ENCODE peak calls at places on chromosome 18, in nine cellular contexts. A is posterior cingulate gyrus; T is neuronal stem cell; J is anterior cingulate cortex; U is activated naive CD4-positive, alpha-beta T cell treated with anti-CD3 and anti-CD28 coated beads, Interleukin-2, amount 10 ng/mL, durations not matched to agents 7 days and 5 days; M is stimulated activated CD4-positive, alpha-beta T cell treated with anti-CD3 and anti-CD28 coated beads, Interleukin-15, amount 100 ng/mL, for 24 hours; W is activated CD8-positive, alpha-beta memory T cell treated with anti-CD3 and anti-CD28 coated beads, Interleukin-2, amount 10 ng/mL, durations not matched to agents 7 days and 5 days; E is A549; Z is OCI-LY7. S is an unnamed sample.

GRCh38 chr18:50569930-50570329 is 10.0 kb downstream of the MAPK4 start:
- DNase-seq in W (no peak), M (no peak), Z (no peak), U (no peak), J (no peak), A (no peak), T (no peak), E (no peak), S (no peak)

GRCh38 chr18:31050635-31051034 is 8.1 kb upstream of the DSC3 start:
- DNase-seq in J (no peak), M (no peak), T (no peak), E (no peak), W (no peak), Z (no peak), A (no peak), U (no peak), S (no peak)

GRCh38 chr18:71809711-71810110 is 734.4 kb downstream of the CBLN2 start:
- DNase-seq in J (no peak), A (no peak), Z (no peak), W (no peak), E (no peak), T (no peak), M (no peak), U (no peak), S (no peak)

GRCh38 chr18:51195602-51196115 is 1.8 kb downstream of the MEX3C start:
- DNase-seq in J (no peak), U (peak), Z (no peak), W (no peak), E (peak), A (no peak), M (peak), T (peak), S (peak)

GRCh38 chr18:79974025-79974424 is 9.6 kb downstream of the HSBP1L1 start:
- DNase-seq in U (no peak), Z (no peak), J (no peak), M (no peak), W (no peak), E (no peak), A (no peak), T (no peak), S (no peak)

GRCh38 chr18:50630895-50631294 is 71.0 kb downstream of the MAPK4 start:
- DNase-seq in U (no peak), A (no peak), M (no peak), T (no peak), E (no peak), Z (no peak), J (no peak), W (no peak), S (no peak)

GRCh38 chr18:31741096-31741735 is 19.5 kb downstream of the SLC25A52 start:
- DNase-seq in M (peak), A (no peak), E (peak), U (peak), Z (peak), T (peak), W (peak), J (no peak), S (no peak)

GRCh38 chr18:306608-307255 is 38.9 kb upstream of the THOC1 start:
- DNase-seq in T (no peak), J (no peak), A (no peak), Z (no peak), M (no peak), U (no peak), E (no peak), W (no peak), S (no peak)

GRCh38 chr18:39806519-39806918 is 2148.5 kb upstream of the PIK3C3 start:
- DNase-seq in W (no peak), A (no peak), E (peak), M (no peak), U (no peak), Z (no peak), J (no peak), T (no peak), S (no peak)

GRCh38 chr18:77365667-77366066 is 116.0 kb downstream of the GALR1 start:
- DNase-seq in M (no peak), J (no peak), W (no peak), U (no peak), A (no peak), Z (no peak), E (no peak), T (no peak), S (no peak)

GRCh38 chr18:31487251-31488015 is 10.5 kb upstream of the DSG2 start:
- DNase-seq in E (peak), T (no peak), W (no peak), A (no peak), U (no peak), J (no peak), Z (no peak), M (no peak), S (no peak)

GRCh38 chr18:8856769-8857393 is 151.5 kb downstream of the MTCL1 start:
- DNase-seq in T (no peak), Z (no peak), M (no peak), W (no peak), U (no peak), E (no peak), A (no peak), J (no peak), S (no peak)

GRCh38 chr18:6755107-6755506 is 25.6 kb downstream of the ARHGAP28 start:
- DNase-seq in A (no peak), Z (no peak), W (no peak), J (no peak), T (no peak), M (no peak), E (no peak), U (no peak), S (no peak)

GRCh38 chr18:25875574-25875973 is 214.8 kb downstream of the SS18 start:
- DNase-seq in M (no peak), U (no peak), E (no peak), T (no peak), J (no peak), A (no peak), Z (no peak), W (no peak), S (no peak)

GRCh38 chr18:47730795-47731194 is 199.7 kb downstream of the SMAD2 start:
- DNase-seq in Z (no peak), A (no peak), U (no peak), W (no peak), T (no peak), M (no peak), E (no peak), J (no peak), S (no peak)

GRCh38 chr18:76932026-76932819 is 109.9 kb downstream of the ZNF236 start:
- DNase-seq in Z (no peak), E (no peak), W (no peak), A (peak), M (no peak), T (no peak), U (no peak), J (no peak), S (no peak)

GRCh38 chr18:7497081-7497480 is 70.0 kb upstream of the PTPRM start:
- DNase-seq in A (no peak), M (no peak), W (no peak), U (no peak), Z (no peak), E (no peak), T (no peak), J (no peak), S (no peak)

GRCh38 chr18:5309888-5310470 is 14.5 kb upstream of the ZBTB14 start:
- DNase-seq in Z (peak), J (no peak), E (no peak), T (no peak), M (peak), W (peak), U (peak), A (no peak), S (no peak)

GRCh38 chr18:3452750-3453539 is 3.0 kb downstream of the TGIF1 start:
- DNase-seq in U (no peak), W (no peak), J (no peak), T (no peak), E (peak), A (no peak), M (peak), Z (no peak), S (no peak)

S was measured in ecto neural progenitor cell.